ENCODE peak calls at places on chromosomes 5 and 9, in five cellular contexts. A, X, O, Q and U are unnamed samples.

GRCh38 chr5:179823937-179824744 is 3.4 kb downstream of the SQSTM1 start:
- DNase-seq in X (no peak), A (no peak), Q (peak; percentile 42), O (no peak), U (peak; percentile 46)

GRCh38 chr5:178068293-178068692 is 45.0 kb upstream of the N4BP3 start:
- DNase-seq in Q (no peak), O (no peak), X (no peak), A (no peak), U (no peak)

GRCh38 chr9:72349240-72349639 is 15.8 kb downstream of the ZFAND5 start:
- DNase-seq in A (no peak), O (no peak), X (no peak), Q (no peak), U (no peak)

GRCh38 chr9:137757613-137758029 is 120.0 kb upstream of the CACNA1B start:
- DNase-seq in X (no peak), O (peak; percentile 47), A (no peak), Q (no peak), U (no peak)

GRCh38 chr9:85414399-85414798 is 327.4 kb downstream of the AGTPBP1 start:
- DNase-seq in X (no peak), O (no peak), Q (no peak), A (no peak), U (no peak)

GRCh38 chr5:152689275-152689711 is 284.2 kb upstream of the NMUR2 start:
- DNase-seq in A (no peak), Q (no peak), O (no peak), X (no peak), U (no peak)

GRCh38 chr5:91469517-91470165 is 86.5 kb upstream of the ARRDC3 start:
- DNase-seq in O (no peak), X (no peak), Q (no peak), A (no peak), U (no peak)

GRCh38 chr5:127936439-127936972 is 147.1 kb upstream of the SLC12A2 start:
- DNase-seq in A (no peak), Q (no peak), O (no peak), X (no peak), U (no peak)

GRCh38 chr5:60435808-60436207 is 264.2 kb downstream of the DEPDC1B start:
- DNase-seq in Q (no peak), X (no peak), O (no peak), A (no peak), U (no peak)

GRCh38 chr9:35700942-35701341 is 11.2 kb upstream of the TPM2 start:
- DNase-seq in Q (no peak), X (no peak), O (no peak), A (no peak), U (no peak)

GRCh38 chr5:92911851-92912250 is 669.2 kb downstream of the NR2F1-AS1 start:
- DNase-seq in A (no peak), X (no peak), Q (no peak), O (no peak), U (no peak)

GRCh38 chr5:171427318-171428167 is 8.1 kb downstream of the FGF18 start:
- DNase-seq in Q (no peak), A (no peak), X (peak; percentile 84), O (no peak), U (peak; percentile 71)

GRCh38 chr9:134547161-134548100 is 94.2 kb upstream of the COL5A1 start:
- DNase-seq in X (no peak), Q (peak; percentile 44), A (no peak), O (no peak), U (peak; percentile 36)

GRCh38 chr9:134546746-134547145 is 94.9 kb upstream of the COL5A1 start:
- DNase-seq in O (no peak), Q (no peak), X (no peak), A (no peak), U (peak; percentile 55)

GRCh38 chr9:134546231-134546731 is 95.3 kb upstream of the COL5A1 start:
- DNase-seq in X (no peak), A (no peak), O (no peak), Q (no peak), U (no peak)

GRCh38 chr9:134545213-134546211 is 96.1 kb upstream of the COL5A1 start:
- DNase-seq in Q (no peak), X (no peak), O (no peak), A (no peak), U (peak; percentile 75)

DNA sequence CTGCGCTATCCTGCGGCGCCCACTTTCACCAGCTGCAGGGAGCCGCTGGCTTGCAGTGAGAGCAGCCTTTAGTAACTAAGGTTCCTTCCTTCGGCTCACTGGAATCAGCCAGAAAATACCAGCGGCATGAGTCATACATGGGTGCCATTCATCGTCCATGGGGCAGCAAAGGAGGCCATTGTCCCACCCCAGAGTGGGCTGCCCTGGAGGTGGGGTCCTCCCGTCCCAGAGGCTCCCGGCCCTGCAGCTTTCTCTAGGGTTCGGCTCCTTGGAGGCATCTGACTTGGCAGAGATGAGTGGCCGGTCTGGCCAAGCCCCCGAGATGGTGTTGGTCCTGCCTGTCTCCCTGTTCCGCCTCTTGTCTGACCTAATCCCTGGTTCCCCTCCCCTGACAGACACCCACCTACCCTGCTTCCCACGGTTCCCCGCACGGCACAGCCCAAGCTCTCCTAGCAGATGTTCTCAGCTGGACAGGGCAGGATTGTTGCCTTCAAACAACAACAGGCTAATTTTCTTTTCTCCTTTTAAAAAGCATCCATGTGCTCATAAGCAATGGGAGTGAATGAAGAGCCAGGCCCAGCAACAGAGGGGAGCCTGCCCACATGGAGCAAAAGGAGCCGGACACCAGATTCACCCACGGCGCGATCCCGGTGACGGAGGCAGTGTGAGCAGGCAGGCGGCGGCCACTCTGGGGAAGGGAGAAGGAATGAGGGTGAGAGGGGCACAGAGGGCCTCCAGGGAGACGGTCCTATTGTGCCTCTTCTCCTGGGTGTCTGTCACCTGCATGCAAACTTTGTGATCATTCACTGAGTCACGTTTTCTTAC is 97.0 kb upstream of the COL5A1 start:
- DNase-seq in Q (no peak), A (peak; percentile 30), X (no peak), O (no peak), U (peak; percentile 49)
- H3K27ac ChIP-seq in Q (peak overlapping the region; percentile 64), A (no peak overlapping the region), X (peak overlapping the region; percentile 7), O (peak overlapping the region; percentile 67), U (no peak overlapping the region)

GRCh38 chr9:78029601-78030552 is 1.7 kb downstream of the GNAQ start:
- DNase-seq in O (peak; percentile 14), A (peak; percentile 18), Q (peak; percentile 47), X (no peak), U (no peak)
- H3K4me3 ChIP-seq in O (peak overlapping the region; percentile 70), A (peak overlapping the region; percentile 66), Q (peak overlapping the region; percentile 82), X (peak overlapping the region; percentile 70), U (peak overlapping the region; percentile 89)

GRCh38 chr5:2001300-2001699 is 118.6 kb upstream of the IRX4 start:
- DNase-seq in O (no peak), Q (no peak), A (no peak), X (no peak), U (no peak)
- H3K27ac ChIP-seq in O (no peak overlapping the region), Q (no peak overlapping the region), A (no peak overlapping the region), X (no peak overlapping the region), U (no peak overlapping the region)

DNA sequence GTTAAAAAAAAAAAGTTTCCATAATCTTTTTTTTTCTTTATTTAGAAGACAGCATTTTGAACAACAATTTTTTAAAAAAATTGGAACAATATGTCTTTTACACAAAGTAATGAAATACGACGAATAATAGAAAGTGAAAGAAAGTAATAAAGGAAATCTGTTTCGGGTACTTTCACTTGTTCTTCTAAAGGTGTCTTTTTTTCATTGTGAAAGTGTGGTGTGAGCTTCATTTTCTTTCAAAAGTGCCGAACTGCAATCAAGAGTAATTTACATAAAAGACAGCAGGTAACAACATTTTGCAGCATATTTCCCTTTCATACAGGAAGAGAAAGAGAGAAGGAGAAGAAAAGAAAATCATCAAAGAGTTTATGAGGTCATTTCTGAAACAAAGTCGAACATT is 159.7 kb upstream of the CDH12 start:
- DNase-seq in O (no peak), Q (no peak), A (no peak), X (no peak), U (no peak)
- H3K4me3 ChIP-seq in O (no peak overlapping the region), Q (peak overlapping the region; percentile 38), A (peak overlapping the region; percentile 31), X (peak overlapping the region; percentile 25), U (peak overlapping the region; percentile 25)

GRCh38 chr9:37908698-37909186 is 4.8 kb upstream of the SLC25A51 start:
- DNase-seq in Q (no peak), X (no peak), A (no peak), O (no peak), U (no peak)
- H3K27ac ChIP-seq in Q (peak overlapping the region; percentile 46), X (no peak overlapping the region), A (peak overlapping the region; percentile 64), O (no peak overlapping the region), U (no peak overlapping the region)

DNA sequence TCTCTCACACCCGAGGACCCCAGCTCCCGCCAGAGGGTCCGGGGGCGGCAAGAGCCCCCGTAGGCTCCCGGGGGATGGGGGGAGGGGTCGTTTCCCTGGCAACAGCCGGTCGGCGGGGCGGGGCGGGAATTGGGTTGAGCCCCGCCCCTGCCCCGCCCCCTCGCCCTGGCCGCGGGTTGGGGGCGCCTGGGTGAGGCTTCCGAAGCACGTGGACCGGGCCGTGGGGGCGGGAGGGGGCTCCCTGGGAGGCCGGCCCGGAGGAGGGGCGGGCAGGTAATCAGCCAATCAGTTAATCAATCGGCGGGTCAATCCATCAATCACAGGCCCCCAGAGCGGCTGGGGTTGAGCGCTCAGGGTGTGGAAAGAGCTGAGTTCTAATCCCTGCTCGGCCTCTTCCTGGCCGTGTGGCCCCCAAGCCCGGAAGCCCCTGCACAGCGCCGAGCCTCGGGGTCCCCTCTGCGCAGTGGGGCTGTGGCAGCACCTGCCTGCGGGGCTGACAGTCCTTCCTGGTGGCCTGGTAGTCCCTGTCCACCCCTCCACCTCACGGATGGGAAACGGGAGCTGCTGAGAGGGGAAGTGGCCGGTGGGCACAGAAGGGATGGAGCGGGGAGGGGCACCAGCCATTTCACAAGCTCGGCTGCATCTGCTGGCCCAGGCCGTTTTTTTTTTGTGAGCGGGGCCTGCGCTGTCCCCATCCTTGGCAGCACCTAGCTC is 174.3 kb upstream of the IER5L start:
- DNase-seq in O (no peak), X (no peak), Q (no peak), A (no peak), U (peak; percentile 82)
- H3K4me3 ChIP-seq in O (peak overlapping the region; percentile 30), X (peak overlapping the region; percentile 46), Q (peak overlapping the region; percentile 45), A (peak overlapping the region; percentile 60), U (peak overlapping the region; percentile 30)